ENCODE peak calls at places on chromosomes 2 and 18, in four cellular contexts. F is fibroblast of villous mesenchyme; G is stimulated activated CD8-positive, alpha-beta memory T cell treated with anti-CD3 and anti-CD28 coated beads, Interleukin-12 subunit alpha, Interleukin-12 subunit beta, amount 100 ng/mL, for 4 hours; V is SK-N-SH. Q is an unnamed sample.

GRCh38 chr2:239385096-239386000 is 15.5 kb downstream of the HDAC4 start:
- DNase-seq in G (no peak), V (no peak), F (no peak), Q (no peak)

GRCh38 chr2:133844214-133844892 is 276.1 kb upstream of the NCKAP5 start:
- DNase-seq in G (no peak), V (peak), F (peak), Q (no peak)

GRCh38 chr2:238063414-238064189 is 2.8 kb downstream of the SCLY start:
- DNase-seq in V (no peak), G (no peak), F (no peak), Q (no peak)

GRCh38 chr2:120520929-120521912 is 175.3 kb downstream of the INHBB start:
- DNase-seq in G (no peak), F (peak), V (peak), Q (no peak)

GRCh38 chr2:66426250-66427064 is 8.5 kb upstream of the MEIS1 start:
- DNase-seq in V (no peak), G (no peak), F (no peak), Q (no peak)

GRCh38 chr2:42367835-42368234 is 6.8 kb upstream of the COX7A2L start:
- DNase-seq in G (no peak), V (no peak), F (peak), Q (no peak)

GRCh38 chr2:74835831-74836674 is 2.1 kb downstream of the HK2 start:
- DNase-seq in G (no peak), V (peak), F (peak), Q (no peak)

GRCh38 chr18:73340135-73340934 is 472.5 kb upstream of the NETO1 start:
- DNase-seq in V (no peak), G (no peak), F (peak), Q (no peak)

GRCh38 chr2:228624708-228625107 is 443.2 kb upstream of the SPHKAP start:
- DNase-seq in G (no peak), V (no peak), F (no peak), Q (no peak)

GRCh38 chr2:218831378-218831990 is at the start of gene PRKAG3:
- DNase-seq in V (no peak), F (no peak), G (no peak), Q (no peak)

GRCh38 chr2:111702119-111702808 is 181.7 kb downstream of the ANAPC1 start:
- DNase-seq in F (peak), V (peak), G (no peak), Q (peak)

GRCh38 chr2:26355038-26355995 is 8.7 kb upstream of the ADGRF3 start:
- DNase-seq in F (peak), G (no peak), V (no peak), Q (no peak)

GRCh38 chr2:51829477-51829876 is 797.5 kb upstream of the NRXN1 start:
- DNase-seq in V (no peak), F (no peak), G (no peak), Q (no peak)

GRCh38 chr2:239469101-239469960 is 68.5 kb upstream of the HDAC4 start:
- DNase-seq in F (no peak), V (no peak), G (no peak), Q (no peak)

GRCh38 chr2:217943379-217944321 is 59.1 kb downstream of the TNS1 start:
- DNase-seq in G (no peak), F (peak), V (peak), Q (no peak)

GRCh38 chr2:203683932-203684556 is 22.4 kb upstream of the CD28 start:
- DNase-seq in V (no peak), G (no peak), F (peak), Q (no peak)

GRCh38 chr2:239574054-239574433 is 173.2 kb upstream of the HDAC4 start:
- DNase-seq in V (no peak), F (no peak), G (no peak), Q (no peak)

GRCh38 chr2:219509780-219510511 is 4.3 kb upstream of the ASIC4 start:
- DNase-seq in V (peak), F (peak), G (no peak), Q (peak)

GRCh38 chr2:157627594-157628281 is 926 bp downstream of the ACVR1C start:
- DNase-seq in F (no peak), V (no peak), G (peak), Q (no peak)

GRCh38 chr2:104969564-104969963 is 68.3 kb upstream of the MRPS9 start:
- DNase-seq in F (no peak), V (no peak), G (no peak), Q (no peak)

GRCh38 chr18:2256577-2256976 is 314.7 kb downstream of the METTL4 start:
- DNase-seq in F (no peak), V (no peak), G (no peak), Q (no peak)

GRCh38 chr2:118654945-118655344 is 192.5 kb downstream of the EN1 start:
- DNase-seq in F (peak), G (no peak), V (no peak), Q (no peak)

GRCh38 chr2:173715483-173715882 is 249.7 kb downstream of the SP3 start:
- DNase-seq in F (no peak), V (no peak), G (no peak), Q (no peak)

GRCh38 chr2:10501521-10501961 is 53.4 kb upstream of the ODC1 start:
- DNase-seq in F (no peak), V (no peak), G (no peak), Q (no peak)

GRCh38 chr2:174866421-174866820 is 102.1 kb upstream of the CHRNA1 start:
- DNase-seq in G (no peak), V (no peak), F (no peak), Q (no peak)

GRCh38 chr2:37621199-37621598 is 50.2 kb downstream of the CDC42EP3 start:
- DNase-seq in V (no peak), F (no peak), G (no peak), Q (no peak)

GRCh38 chr18:35172451-35173035 is 68.3 kb upstream of the ZNF397 start:
- DNase-seq in V (no peak), G (no peak), F (no peak), Q (no peak)

GRCh38 chr18:79680100-79680879 is 687 bp downstream of the CTDP1 start:
- DNase-seq in G (no peak), F (peak), V (peak), Q (peak)

GRCh38 chr2:8264981-8265380 is 416.9 kb upstream of the ID2 start:
- DNase-seq in V (no peak), F (no peak), G (no peak), Q (no peak)

GRCh38 chr2:146853741-146854444 is 990.9 kb upstream of the ACVR2A start:
- DNase-seq in G (no peak), F (peak), V (no peak), Q (no peak)

GRCh38 chr2:171409436-171409971 is 24.3 kb downstream of the METTL8 start:
- DNase-seq in G (no peak), V (no peak), F (peak), Q (no peak)

GRCh38 chr18:47679864-47680263 is 250.6 kb downstream of the SMAD2 start:
- DNase-seq in F (no peak), G (no peak), V (no peak), Q (no peak)

Q was measured in natural killer cell.